ENCODE peak calls at places on chromosomes 11 and 22, in five cellular contexts. One of them, this sample, is unnamed. For H3K4me1, the result is how much of the 10 kb centered on the place peaks cover.

GRCh38 chr11:68033708-68034045 is 3.2 kb downstream of the NDUFS8 start:
- DNase-seq in left lung: no peak
- DNase-seq in iPS DF 6.9: no peak
- DNase-seq in fibroblast of lung: no peak
- DNase-seq in cardiac muscle cell: no peak
- DNase-seq in this sample: no peak

GRCh38 chr22:22576244-22576988 is 17.4 kb upstream of the PRAME start:
- DNase-seq in left lung: no peak
- DNase-seq in iPS DF 6.9: no peak
- DNase-seq in cardiac muscle cell: no peak
- DNase-seq in fibroblast of lung: peak
- DNase-seq in this sample: no peak

GRCh38 chr11:1402776-1403620 is 13.3 kb downstream of the BRSK2 start:
- DNase-seq in iPS DF 6.9: no peak
- DNase-seq in cardiac muscle cell: no peak
- DNase-seq in left lung: no peak
- DNase-seq in fibroblast of lung: no peak
- DNase-seq in this sample: no peak

GRCh38 chr11:85658180-85658579 is 6.7 kb downstream of the CREBZF start:
- DNase-seq in cardiac muscle cell: no peak
- DNase-seq in fibroblast of lung: no peak
- DNase-seq in left lung: no peak
- DNase-seq in iPS DF 6.9: no peak
- DNase-seq in this sample: no peak

GRCh38 chr11:128929991-128930390 is 12.7 kb downstream of the TP53AIP1 start:
- DNase-seq in iPS DF 6.9: no peak
- DNase-seq in fibroblast of lung: peak
- DNase-seq in left lung: no peak
- DNase-seq in cardiac muscle cell: peak
- DNase-seq in this sample: no peak

GRCh38 chr22:24133187-24133965 is 47.9 kb upstream of the SUSD2 start:
- DNase-seq in left lung: no peak
- DNase-seq in iPS DF 6.9: no peak
- DNase-seq in fibroblast of lung: no peak
- DNase-seq in cardiac muscle cell: peak
- DNase-seq in this sample: no peak

GRCh38 chr11:61602775-61603569 is 22.1 kb upstream of the SYT7 start:
- DNase-seq in cardiac muscle cell: no peak
- DNase-seq in fibroblast of lung: peak
- DNase-seq in iPS DF 6.9: no peak
- DNase-seq in left lung: peak
- DNase-seq in this sample: peak

GRCh38 chr11:121367434-121367833 is 74.9 kb downstream of the SC5D start:
- DNase-seq in fibroblast of lung: no peak
- DNase-seq in cardiac muscle cell: peak
- DNase-seq in iPS DF 6.9: no peak
- DNase-seq in left lung: no peak
- DNase-seq in this sample: no peak

GRCh38 chr11:119189393-119189792 is 4.1 kb downstream of the NHERF4 start:
- DNase-seq in left lung: no peak
- DNase-seq in iPS DF 6.9: no peak
- DNase-seq in fibroblast of lung: no peak
- DNase-seq in cardiac muscle cell: no peak
- DNase-seq in this sample: no peak

GRCh38 chr22:48748113-48748859 is 1079.4 kb downstream of the BRD1 start:
- DNase-seq in cardiac muscle cell: no peak
- DNase-seq in left lung: no peak
- DNase-seq in fibroblast of lung: no peak
- DNase-seq in iPS DF 6.9: no peak
- DNase-seq in this sample: peak

GRCh38 chr11:12157241-12157661 is 46.9 kb downstream of the MICAL2 start:
- DNase-seq in iPS DF 6.9: no peak
- DNase-seq in fibroblast of lung: peak
- DNase-seq in cardiac muscle cell: no peak
- DNase-seq in left lung: no peak
- DNase-seq in this sample: no peak

GRCh38 chr11:20163778-20164133 is 3.5 kb upstream of the DBX1 start:
- DNase-seq in cardiac muscle cell: peak
- DNase-seq in iPS DF 6.9: no peak
- DNase-seq in left lung: no peak
- DNase-seq in fibroblast of lung: no peak
- DNase-seq in this sample: no peak

GRCh38 chr11:91673705-91674104 is 550.9 kb upstream of the FAT3 start:
- DNase-seq in left lung: no peak
- DNase-seq in fibroblast of lung: no peak
- DNase-seq in iPS DF 6.9: no peak
- DNase-seq in cardiac muscle cell: no peak
- DNase-seq in this sample: no peak

GRCh38 chr11:109960831-109961230 is 132.4 kb upstream of the ZC3H12C start:
- DNase-seq in fibroblast of lung: peak
- DNase-seq in left lung: peak
- DNase-seq in cardiac muscle cell: no peak
- DNase-seq in iPS DF 6.9: no peak
- DNase-seq in this sample: no peak

GRCh38 chr11:2987881-2988280 is 4.2 kb downstream of the NAP1L4 start:
- DNase-seq in iPS DF 6.9: no peak
- DNase-seq in left lung: no peak
- DNase-seq in fibroblast of lung: peak
- DNase-seq in cardiac muscle cell: no peak
- DNase-seq in this sample: no peak

GRCh38 chr11:61131586-61131985 is 29.3 kb downstream of the CD5 start:
- DNase-seq in fibroblast of lung: no peak
- DNase-seq in cardiac muscle cell: no peak
- DNase-seq in iPS DF 6.9: no peak
- DNase-seq in left lung: no peak
- DNase-seq in this sample: no peak

GRCh38 chr11:119783466-119784400 is 54.7 kb upstream of the NECTIN1 start:
- DNase-seq in left lung: no peak
- DNase-seq in cardiac muscle cell: no peak
- DNase-seq in iPS DF 6.9: no peak
- DNase-seq in fibroblast of lung: peak
- DNase-seq in this sample: no peak

GRCh38 chr11:94948070-94948617 is 25.2 kb downstream of the CWC15 start:
- DNase-seq in cardiac muscle cell: no peak
- DNase-seq in left lung: no peak
- DNase-seq in fibroblast of lung: peak
- DNase-seq in iPS DF 6.9: no peak
- DNase-seq in this sample: no peak

GRCh38 chr11:78048561-78048960 is 15.1 kb upstream of the THRSP start:
- DNase-seq in fibroblast of lung: no peak
- DNase-seq in cardiac muscle cell: no peak
- DNase-seq in iPS DF 6.9: no peak
- DNase-seq in left lung: no peak
- DNase-seq in this sample: no peak

GRCh38 chr11:75554258-75555022 is 7.6 kb upstream of the SERPINH1 start:
- DNase-seq in iPS DF 6.9: no peak
- DNase-seq in cardiac muscle cell: peak
- DNase-seq in left lung: peak
- DNase-seq in fibroblast of lung: peak
- DNase-seq in this sample: peak

GRCh38 chr22:22911327-22912134 is 23.9 kb downstream of the IGLL5 start:
- DNase-seq in left lung: no peak
- DNase-seq in cardiac muscle cell: no peak
- DNase-seq in fibroblast of lung: no peak
- DNase-seq in iPS DF 6.9: no peak
- DNase-seq in this sample: no peak

GRCh38 chr11:5807580-5807979 is 1.1 kb upstream of the OR52N2 start:
- DNase-seq in iPS DF 6.9: no peak
- DNase-seq in fibroblast of lung: no peak
- DNase-seq in cardiac muscle cell: peak
- DNase-seq in left lung: no peak
- DNase-seq in this sample: no peak

GRCh38 chr22:40399661-40400060 is 29.3 kb downstream of the SGSM3 start:
- DNase-seq in cardiac muscle cell: peak
- DNase-seq in fibroblast of lung: no peak
- DNase-seq in left lung: no peak
- DNase-seq in iPS DF 6.9: no peak
- DNase-seq in this sample: no peak

GRCh38 chr11:34732831-34733230 is 111.9 kb downstream of the EHF start:
- DNase-seq in fibroblast of lung: no peak
- DNase-seq in cardiac muscle cell: no peak
- DNase-seq in iPS DF 6.9: no peak
- DNase-seq in left lung: no peak
- DNase-seq in this sample: no peak

GRCh38 chr11:118338637-118339061 is 3.9 kb downstream of the CD3D start:
- DNase-seq in cardiac muscle cell: no peak
- DNase-seq in left lung: no peak
- DNase-seq in fibroblast of lung: no peak
- DNase-seq in iPS DF 6.9: no peak
- DNase-seq in this sample: no peak

DNA sequence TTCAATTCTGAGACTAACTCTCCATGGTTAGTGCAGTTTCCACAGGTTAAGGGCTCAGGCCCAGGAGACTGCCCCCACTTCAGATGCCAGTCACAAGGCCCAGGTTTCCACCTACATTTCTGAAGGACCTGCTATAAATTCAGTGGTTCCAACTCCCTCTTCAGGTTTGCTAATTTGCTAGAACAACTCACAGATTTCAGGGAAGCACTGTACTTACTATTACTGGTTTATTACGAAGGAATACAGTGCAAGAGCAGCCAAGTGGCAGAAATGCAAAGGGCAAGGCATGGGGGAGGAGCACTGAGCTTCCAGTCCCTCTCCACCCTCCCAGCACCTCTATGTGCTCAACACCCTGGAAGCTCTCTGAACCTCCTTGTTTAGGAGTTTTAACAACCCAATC is 39.3 kb upstream of the SPON1 start:
- DNase-seq in iPS DF 6.9: no peak
- DNase-seq in cardiac muscle cell: no peak
- DNase-seq in fibroblast of lung: no peak
- DNase-seq in left lung: peak
- DNase-seq in this sample: no peak
- H3K4me3 ChIP-seq in iPS DF 6.9: no peak
- H3K4me3 ChIP-seq in cardiac muscle cell: no peak
- H3K4me3 ChIP-seq in fibroblast of lung: no peak
- H3K4me3 ChIP-seq in left lung: no peak
- H3K4me3 ChIP-seq in this sample: no peak

GRCh38 chr22:28410050-28410816 is 269.4 kb downstream of the TTC28 start:
- DNase-seq in left lung: no peak
- DNase-seq in iPS DF 6.9: no peak
- DNase-seq in fibroblast of lung: peak
- DNase-seq in cardiac muscle cell: no peak
- DNase-seq in this sample: no peak

GRCh38 chr22:28413612-28414011 is 266.0 kb downstream of the TTC28 start:
- DNase-seq in left lung: no peak
- DNase-seq in cardiac muscle cell: no peak
- DNase-seq in fibroblast of lung: no peak
- DNase-seq in iPS DF 6.9: no peak
- DNase-seq in this sample: no peak

GRCh38 chr22:28411125-28411524 is 268.5 kb downstream of the TTC28 start:
- DNase-seq in cardiac muscle cell: no peak
- DNase-seq in iPS DF 6.9: no peak
- DNase-seq in fibroblast of lung: peak
- DNase-seq in left lung: no peak
- DNase-seq in this sample: no peak

GRCh38 chr22:28407645-28408044 is 272.0 kb downstream of the TTC28 start:
- DNase-seq in cardiac muscle cell: no peak
- DNase-seq in left lung: no peak
- DNase-seq in iPS DF 6.9: no peak
- DNase-seq in fibroblast of lung: no peak
- DNase-seq in this sample: no peak

DNA sequence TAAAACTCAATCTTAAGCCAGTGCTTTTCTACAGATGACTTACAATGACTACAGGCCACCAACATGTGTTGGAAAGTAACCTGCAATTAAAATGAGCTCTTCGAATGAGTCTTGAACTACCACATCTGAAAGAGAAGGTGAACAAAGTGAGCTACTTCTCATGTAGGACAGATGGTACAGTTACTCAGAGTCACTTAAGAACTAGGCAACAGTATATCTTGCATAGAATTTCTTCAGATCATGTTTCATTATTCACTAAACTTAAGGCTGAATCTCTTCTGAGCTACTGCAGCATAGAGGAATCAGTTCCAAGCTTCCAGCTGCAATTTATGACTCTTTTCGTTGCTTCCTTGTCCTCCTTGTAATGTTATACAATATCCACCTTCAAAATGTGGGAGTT is 270.9 kb downstream of the TTC28 start:
- DNase-seq in fibroblast of lung: no peak
- DNase-seq in left lung: no peak
- DNase-seq in cardiac muscle cell: no peak
- DNase-seq in iPS DF 6.9: no peak
- DNase-seq in this sample: no peak
- H3K27ac ChIP-seq in fibroblast of lung: no peak
- H3K27ac ChIP-seq in left lung: no peak
- H3K27ac ChIP-seq in cardiac muscle cell: no peak
- H3K27ac ChIP-seq in iPS DF 6.9: no peak
- H3K27ac ChIP-seq in this sample: no peak

GRCh38 chr22:36164621-36165020 is 4.1 kb upstream of the APOL3 start:
- DNase-seq in fibroblast of lung: no peak
- DNase-seq in iPS DF 6.9: no peak
- DNase-seq in cardiac muscle cell: no peak
- DNase-seq in left lung: no peak
- DNase-seq in this sample: no peak

GRCh38 chr22:36160499-36160942 is at the start of gene APOL3:
- DNase-seq in cardiac muscle cell: no peak
- DNase-seq in iPS DF 6.9: no peak
- DNase-seq in left lung: peak
- DNase-seq in fibroblast of lung: peak
- DNase-seq in this sample: peak

GRCh38 chr22:36165161-36165560 is 4.6 kb upstream of the APOL3 start:
- DNase-seq in fibroblast of lung: no peak
- DNase-seq in cardiac muscle cell: no peak
- DNase-seq in left lung: no peak
- DNase-seq in iPS DF 6.9: no peak
- DNase-seq in this sample: no peak

GRCh38 chr22:36163497-36163896 is 2.9 kb upstream of the APOL3 start:
- DNase-seq in left lung: no peak
- DNase-seq in fibroblast of lung: no peak
- DNase-seq in iPS DF 6.9: no peak
- DNase-seq in cardiac muscle cell: no peak
- DNase-seq in this sample: no peak

GRCh38 chr22:36162127-36163034 is 1.8 kb upstream of the APOL3 start:
- DNase-seq in left lung: no peak
- DNase-seq in iPS DF 6.9: no peak
- DNase-seq in cardiac muscle cell: no peak
- DNase-seq in fibroblast of lung: peak
- DNase-seq in this sample: no peak
- H3K4me1 ChIP-seq in left lung: under half
- H3K4me1 ChIP-seq in iPS DF 6.9: under half
- H3K4me1 ChIP-seq in cardiac muscle cell: under half
- H3K4me1 ChIP-seq in fibroblast of lung: under half
- H3K4me1 ChIP-seq in this sample: half or more

GRCh38 chr11:31809857-31810778 is 1.0 kb downstream of the PAX6 start:
- DNase-seq in cardiac muscle cell: peak
- DNase-seq in iPS DF 6.9: no peak
- DNase-seq in fibroblast of lung: peak
- DNase-seq in left lung: peak
- DNase-seq in this sample: no peak

GRCh38 chr11:31810779-31811647 is at the start of gene PAX6:
- DNase-seq in cardiac muscle cell: peak
- DNase-seq in left lung: peak
- DNase-seq in iPS DF 6.9: no peak
- DNase-seq in fibroblast of lung: peak
- DNase-seq in this sample: no peak

GRCh38 chr11:31813961-31814868 is 3.1 kb upstream of the PAX6 start:
- DNase-seq in cardiac muscle cell: no peak
- DNase-seq in left lung: no peak
- DNase-seq in iPS DF 6.9: no peak
- DNase-seq in fibroblast of lung: peak
- DNase-seq in this sample: no peak

GRCh38 chr11:31813242-31813960 is 2.3 kb upstream of the PAX6 start:
- DNase-seq in fibroblast of lung: peak
- DNase-seq in left lung: no peak
- DNase-seq in cardiac muscle cell: no peak
- DNase-seq in iPS DF 6.9: no peak
- DNase-seq in this sample: no peak

GRCh38 chr11:31812392-31813241 is 1.5 kb upstream of the PAX6 start:
- DNase-seq in cardiac muscle cell: no peak
- DNase-seq in iPS DF 6.9: no peak
- DNase-seq in fibroblast of lung: peak
- DNase-seq in left lung: no peak
- DNase-seq in this sample: no peak
- H3K4me3 ChIP-seq in cardiac muscle cell: peak
- H3K4me3 ChIP-seq in iPS DF 6.9: no peak
- H3K4me3 ChIP-seq in fibroblast of lung: peak
- H3K4me3 ChIP-seq in left lung: peak
- H3K4me3 ChIP-seq in this sample: peak